ENCODE peak calls at places on chromosomes 11 and 22, in six cellular contexts. O, C, L, X, E and K are unnamed samples.

GRCh38 chr11:126544311-126545056 is 189.0 kb downstream of the ST3GAL4 start:
- DNase-seq in E (peak; percentile 91), L (no peak), C (peak; percentile 25), O (peak; percentile 8), X (no peak), K (no peak)

GRCh38 chr22:44577391-44578114 is 79.5 kb upstream of the RTL6 start:
- DNase-seq in X (no peak), C (no peak), L (no peak), O (no peak), E (no peak), K (peak; percentile 50)

GRCh38 chr22:33706100-33706499 is 214.2 kb downstream of the LARGE1 start:
- DNase-seq in X (peak; percentile 29), C (no peak), L (no peak), O (no peak), E (peak; percentile 63), K (no peak)

GRCh38 chr22:49827853-49828598 is at the start of gene BRD1:
- DNase-seq in L (peak; percentile 85), X (peak; percentile 36), O (peak; percentile 56), C (peak; percentile 52), E (peak; percentile 67), K (no peak)

GRCh38 chr22:23750744-23751440 is at the start of gene ZNF70:
- DNase-seq in L (peak; percentile 97), C (peak; percentile 91), X (peak; percentile 78), E (peak; percentile 96), O (peak; percentile 76), K (peak; percentile 92)

GRCh38 chr11:19698493-19699292 is 13.9 kb upstream of the NAV2 start:
- DNase-seq in L (no peak), C (no peak), O (peak; percentile 67), X (peak; percentile 79), E (no peak), K (no peak)

GRCh38 chr11:74546752-74547151 is 45.6 kb upstream of the POLD3 start:
- DNase-seq in X (no peak), L (no peak), C (peak; percentile 89), O (no peak), E (no peak), K (no peak)

GRCh38 chr11:111370902-111371578 is 8.0 kb downstream of the POU2AF1 start:
- DNase-seq in O (no peak), E (no peak), L (no peak), C (no peak), X (no peak), K (no peak)

GRCh38 chr11:48020092-48020755 is 39.9 kb downstream of the PTPRJ start:
- DNase-seq in C (peak; percentile 64), E (no peak), O (no peak), L (no peak), X (no peak), K (no peak)

GRCh38 chr11:130622126-130622525 is 173.7 kb downstream of the ADAMTS15 start:
- DNase-seq in E (no peak), X (no peak), L (no peak), O (no peak), C (no peak), K (no peak)

GRCh38 chr22:28981818-28982499 is 79.7 kb downstream of the C22orf31 start:
- DNase-seq in X (no peak), L (no peak), C (no peak), O (no peak), E (no peak), K (no peak)

GRCh38 chr11:108069947-108070346 is 51.4 kb upstream of the ACAT1 start:
- DNase-seq in X (no peak), L (no peak), O (peak; percentile 67), E (no peak), C (no peak), K (no peak)

GRCh38 chr22:26756675-26757293 is 99.4 kb downstream of the MIAT start:
- DNase-seq in E (peak; percentile 87), O (peak; percentile 16), C (peak; percentile 37), L (peak; percentile 75), X (peak; percentile 48), K (peak; percentile 78)

GRCh38 chr11:12535321-12535720 is 138.9 kb upstream of the TEAD1 start:
- DNase-seq in O (no peak), X (no peak), L (no peak), E (no peak), C (no peak), K (no peak)

GRCh38 chr22:45671783-45672563 is at the start of gene ATXN10:
- DNase-seq in X (peak; percentile 62), E (peak; percentile 94), C (peak; percentile 60), L (peak; percentile 91), O (peak; percentile 71), K (no peak)

GRCh38 chr11:109026891-109027489 is 362.1 kb downstream of the DDX10 start:
- DNase-seq in E (no peak), L (no peak), O (peak; percentile 56), C (no peak), X (no peak), K (no peak)

GRCh38 chr11:87083029-87083428 is 45.3 kb downstream of the TMEM135 start:
- DNase-seq in X (no peak), C (no peak), O (no peak), L (no peak), E (peak; percentile 47), K (no peak)

DNA sequence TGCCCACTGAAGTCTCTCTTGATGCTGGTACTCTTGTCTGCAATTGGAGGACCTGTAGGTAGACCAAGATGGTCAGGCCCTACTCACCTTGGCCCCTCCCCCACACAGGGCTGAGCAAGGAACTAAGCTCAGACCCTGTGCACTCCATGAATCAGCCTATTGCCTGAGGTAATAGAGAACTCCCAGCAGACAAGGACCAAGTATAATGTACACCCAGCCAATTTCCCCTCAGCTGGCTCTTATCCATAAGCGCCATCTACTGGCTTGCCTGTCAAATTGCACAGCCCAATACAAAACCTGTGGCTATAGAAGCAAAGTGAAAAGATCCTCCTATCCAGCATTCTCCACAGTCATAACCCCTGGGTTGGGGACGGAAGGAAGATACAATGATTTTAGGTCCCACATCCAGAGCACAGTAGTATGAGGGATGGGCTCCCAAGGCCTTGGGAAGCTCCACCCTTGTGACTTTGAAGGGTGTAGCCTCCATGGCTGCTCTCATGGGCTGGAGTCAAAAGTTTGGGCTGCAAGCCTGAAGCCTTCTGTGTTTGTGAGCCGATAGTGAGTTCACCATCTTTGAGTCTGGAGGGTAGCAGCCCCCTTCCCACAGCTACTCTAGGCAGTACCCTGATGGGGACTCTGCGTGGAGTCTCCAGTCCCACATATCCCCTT is 56.0 kb downstream of the GLYATL2 start:
- DNase-seq in L (no peak), X (peak; percentile 8), E (peak; percentile 70), C (peak; percentile 45), O (peak; percentile 38), K (no peak)
- TF ChIP-seq CTCF in L (peak; percentile 84), X (peak; percentile 79), E (peak; percentile 83), C (peak; percentile 16), O (peak; percentile 74), K (no peak)

DNA sequence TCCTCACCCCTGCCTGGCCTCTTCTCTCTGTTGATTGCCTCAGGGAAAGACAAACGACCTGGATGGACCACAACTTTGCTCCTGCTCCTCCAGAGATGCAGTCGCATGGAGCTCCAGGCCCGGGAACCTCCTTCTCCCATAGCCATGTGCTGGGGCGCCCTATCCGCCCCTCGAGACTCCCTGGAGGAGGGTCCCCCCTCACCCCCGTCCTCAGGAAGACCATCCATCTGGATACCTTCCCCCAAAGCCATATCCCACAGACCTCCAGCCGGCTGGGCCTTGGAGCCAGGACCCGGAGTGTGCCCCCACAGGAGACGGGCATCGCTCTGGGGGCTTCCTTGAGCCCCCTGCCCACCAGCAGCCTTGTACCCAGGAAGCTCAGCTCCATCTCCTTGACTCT is 2.2 kb downstream of the SEPTIN3 start:
- DNase-seq in O (no peak), X (no peak), L (no peak), E (no peak), C (no peak), K (no peak)
- H3K27ac ChIP-seq in O (no peak overlapping the region), X (no peak overlapping the region), L (no peak overlapping the region), E (no peak overlapping the region), C (no peak overlapping the region), K (no peak overlapping the region)

GRCh38 chr11:2930705-2931415 is 1.6 kb upstream of the PHLDA2 start:
- DNase-seq in E (peak; percentile 98), C (peak; percentile 95), X (peak; percentile 44), L (peak; percentile 94), O (peak; percentile 28), K (no peak)

GRCh38 chr11:2929880-2930704 is 872 bp upstream of the PHLDA2 start:
- DNase-seq in O (peak; percentile 63), E (peak; percentile 90), X (no peak), L (peak; percentile 83), C (peak; percentile 79), K (no peak)

GRCh38 chr11:2928605-2929510 is at the start of gene PHLDA2:
- DNase-seq in C (peak; percentile 73), L (peak; percentile 89), O (peak; percentile 77), E (peak; percentile 87), X (peak; percentile 39), K (no peak)

GRCh38 chr11:2927851-2928604 is 1.2 kb downstream of the PHLDA2 start:
- DNase-seq in E (no peak), X (no peak), L (peak; percentile 78), C (peak; percentile 70), O (peak; percentile 51), K (no peak)

DNA sequence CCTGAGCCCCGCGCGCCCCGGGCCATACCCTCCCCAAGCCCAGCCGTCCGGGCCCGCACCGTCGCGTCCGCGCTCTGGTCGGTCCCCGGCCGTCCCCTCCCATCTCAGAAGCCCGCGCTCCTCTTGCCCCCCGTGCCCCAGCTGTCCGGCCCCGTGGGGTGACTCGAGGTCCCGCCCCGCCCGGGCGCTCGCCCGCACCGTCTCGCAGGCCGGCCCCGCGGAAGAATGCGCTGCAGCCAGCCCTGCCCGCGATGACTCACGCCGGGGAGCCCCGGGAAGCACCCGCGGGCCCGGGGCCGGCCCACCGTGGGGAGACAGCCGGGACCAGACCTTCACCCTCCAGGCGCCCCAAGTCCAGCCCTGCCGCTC is 275 bp upstream of the PHLDA2 start:
- DNase-seq in E (no peak), O (peak; percentile 77), X (no peak), L (peak; percentile 92), C (peak; percentile 85), K (peak; percentile 88)
- H3K4me1 ChIP-seq in E (no peaks in the 10 kb centered on the region), O (peaks cover 12% of the 10 kb centered on the region), X (peaks cover 14% of the 10 kb centered on the region), L (peaks cover 3% of the 10 kb centered on the region), C (peaks cover 11% of the 10 kb centered on the region), K (peaks cover 6% of the 10 kb centered on the region)

GRCh38 chr11:121425818-121426217 is 26.3 kb upstream of the SORL1 start:
- DNase-seq in X (no peak), C (no peak), O (no peak), E (peak; percentile 76), L (no peak), K (no peak)

GRCh38 chr11:121422675-121423074 is 29.4 kb upstream of the SORL1 start:
- DNase-seq in L (no peak), C (no peak), E (no peak), O (no peak), X (no peak), K (no peak)

GRCh38 chr11:121429556-121429955 is 22.6 kb upstream of the SORL1 start:
- DNase-seq in L (no peak), O (no peak), E (no peak), X (no peak), C (no peak), K (no peak)

GRCh38 chr11:121431820-121432526 is 20.1 kb upstream of the SORL1 start:
- DNase-seq in C (no peak), X (no peak), L (no peak), O (no peak), E (peak; percentile 36), K (no peak)

GRCh38 chr11:121426476-121427454 is 25.3 kb upstream of the SORL1 start:
- DNase-seq in E (peak; percentile 86), X (peak; percentile 30), L (peak; percentile 75), C (peak; percentile 58), O (no peak), K (no peak)
- TF ChIP-seq CTCF in E (peak; percentile 26), X (peak; percentile 26), L (peak; percentile 13), C (no peak), O (no peak), K (peak; percentile 26)

GRCh38 chr11:10473371-10473770 is 18.3 kb downstream of the AMPD3 start:
- DNase-seq in L (no peak), X (no peak), O (no peak), C (no peak), E (peak; percentile 74), K (no peak)
- H3K27ac ChIP-seq in L (no peak overlapping the region), X (no peak overlapping the region), O (no peak overlapping the region), C (no peak overlapping the region), E (no peak overlapping the region), K (no peak overlapping the region)